ENCODE peak calls at places on chromosome 3, in ten cellular contexts. H, T, K, J, Q, C, W, A, Y and Z are unnamed samples.

GRCh38 chr3:64187065-64187959 is 38.0 kb downstream of the PRICKLE2 start:
- DNase-seq in H (peak), T (peak), K (peak), J (no peak), Q (no peak), C (peak), W (no peak), A (no peak), Y (no peak), Z (peak)

GRCh38 chr3:43161684-43162512 is 56.0 kb upstream of the POMGNT2 start:
- DNase-seq in H (no peak), T (no peak), K (peak), J (no peak), Q (no peak), C (peak), W (peak), A (peak), Y (no peak), Z (peak)

GRCh38 chr3:72912532-72912931 is 24.7 kb downstream of the GXYLT2 start:
- DNase-seq in H (peak), T (no peak), K (no peak), J (no peak), Q (no peak), C (no peak), W (no peak), A (no peak), Y (no peak), Z (no peak)

GRCh38 chr3:157104521-157104920 is 55.4 kb downstream of the CCNL1 start:
- DNase-seq in H (no peak), T (no peak), K (no peak), J (no peak), Q (no peak), C (no peak), W (no peak), A (no peak), Y (no peak), Z (peak)

GRCh38 chr3:56260262-56260661 is 208.0 kb downstream of the ERC2 start:
- DNase-seq in H (no peak), T (no peak), K (no peak), J (no peak), Q (no peak), C (no peak), W (no peak), A (peak), Y (no peak), Z (no peak)

GRCh38 chr3:52820741-52821140 is 9.7 kb downstream of the ITIH4 start:
- DNase-seq in H (peak), T (no peak), K (no peak), J (peak), Q (peak), C (no peak), W (no peak), A (peak), Y (peak), Z (no peak)

GRCh38 chr3:58013099-58013498 is 4.9 kb downstream of the FLNB start:
- DNase-seq in H (no peak), T (no peak), K (no peak), J (no peak), Q (no peak), C (no peak), W (no peak), A (no peak), Y (no peak), Z (peak)

GRCh38 chr3:34626699-34627098 is 828.3 kb downstream of the PDCD6IP start:
- DNase-seq in H (no peak), T (no peak), K (no peak), J (no peak), Q (no peak), C (no peak), W (no peak), A (no peak), Y (no peak), Z (no peak)

GRCh38 chr3:152254031-152254430 is 14.7 kb upstream of the MBNL1 start:
- DNase-seq in H (no peak), T (no peak), K (no peak), J (no peak), Q (no peak), C (no peak), W (no peak), A (no peak), Y (no peak), Z (no peak)

GRCh38 chr3:31092748-31093607 is 198.5 kb upstream of the GADL1 start:
- DNase-seq in H (peak), T (no peak), K (no peak), J (no peak), Q (no peak), C (peak), W (no peak), A (no peak), Y (no peak), Z (no peak)

GRCh38 chr3:19961960-19962359 is 15.1 kb downstream of the RAB5A start:
- DNase-seq in H (no peak), T (no peak), K (no peak), J (no peak), Q (no peak), C (no peak), W (no peak), A (no peak), Y (no peak), Z (no peak)

GRCh38 chr3:117059990-117060338 is 350.4 kb downstream of the TUSC7 start:
- DNase-seq in H (no peak), T (no peak), K (no peak), J (no peak), Q (no peak), C (peak), W (no peak), A (no peak), Y (no peak), Z (no peak)

GRCh38 chr3:135215516-135215915 is 420.5 kb downstream of the EPHB1 start:
- DNase-seq in H (no peak), T (no peak), K (no peak), J (no peak), Q (no peak), C (no peak), W (no peak), A (no peak), Y (no peak), Z (no peak)

GRCh38 chr3:123028233-123028828 is 768 bp upstream of the SEMA5B start:
- DNase-seq in H (no peak), T (peak), K (peak), J (peak), Q (peak), C (peak), W (peak), A (peak), Y (no peak), Z (peak)

GRCh38 chr3:139312959-139313358 is 30.9 kb upstream of the MRPS22 start:
- DNase-seq in H (peak), T (no peak), K (no peak), J (no peak), Q (no peak), C (no peak), W (no peak), A (no peak), Y (no peak), Z (peak)

GRCh38 chr3:53122933-53123305 is 7.3 kb downstream of the RFT1 start:
- DNase-seq in H (no peak), T (no peak), K (no peak), J (no peak), Q (no peak), C (no peak), W (no peak), A (no peak), Y (no peak), Z (no peak)

GRCh38 chr3:143237036-143237688 is 117.6 kb downstream of the CHST2 start:
- DNase-seq in H (no peak), T (no peak), K (no peak), J (peak), Q (no peak), C (peak), W (no peak), A (no peak), Y (no peak), Z (no peak)

GRCh38 chr3:29227307-29227706 is 53.6 kb upstream of the RBMS3 start:
- DNase-seq in H (no peak), T (no peak), K (no peak), J (no peak), Q (no peak), C (no peak), W (no peak), A (no peak), Y (no peak), Z (no peak)

GRCh38 chr3:15220056-15220455 is 14.0 kb downstream of the CAPN7 start:
- DNase-seq in H (no peak), T (no peak), K (no peak), J (no peak), Q (no peak), C (no peak), W (no peak), A (no peak), Y (no peak), Z (no peak)

GRCh38 chr3:177714945-177715344 is 517.7 kb upstream of the TBL1XR1 start:
- DNase-seq in H (no peak), T (no peak), K (no peak), J (no peak), Q (no peak), C (no peak), W (no peak), A (no peak), Y (no peak), Z (no peak)

GRCh38 chr3:16280671-16281070 is 15.7 kb downstream of the OXNAD1 start:
- DNase-seq in H (no peak), T (no peak), K (no peak), J (no peak), Q (no peak), C (peak), W (no peak), A (no peak), Y (no peak), Z (no peak)